ENCODE peak calls at places on chromosomes 12 and 14, in five cellular contexts. M is transverse colon, Y is heart left ventricle, F is right cardiac atrium, I is cardiac muscle cell. C is an unnamed sample.

GRCh38 chr14:68785817-68786490 is 6.9 kb downstream of the ZFP36L1 start:
- DNase-seq in I (peak; percentile 68), M (peak; percentile 34), Y (no peak), F (no peak), C (peak; percentile 63)

GRCh38 chr12:106275458-106275857 is 27.1 kb upstream of the TCP11L2 start:
- DNase-seq in Y (no peak), F (no peak), M (peak; percentile 26), I (no peak), C (no peak)

GRCh38 chr14:48584031-48584430 is 908.6 kb upstream of the MDGA2 start:
- DNase-seq in M (no peak), Y (no peak), F (no peak), I (no peak), C (no peak)

GRCh38 chr12:4849024-4849594 is 60.6 kb upstream of the KCNA1 start:
- DNase-seq in Y (no peak), I (peak; percentile 58), M (no peak), F (no peak), C (peak; percentile 23)

GRCh38 chr14:66094001-66094727 is 392.0 kb upstream of the CCDC196 start:
- DNase-seq in I (no peak), Y (no peak), F (no peak), M (no peak), C (no peak)

GRCh38 chr12:1553987-1554982 is 40.1 kb downstream of the FBXL14 start:
- DNase-seq in M (peak; percentile 50), F (no peak), I (no peak), Y (no peak), C (no peak)

GRCh38 chr14:88333036-88333435 is 10.0 kb upstream of the KCNK10 start:
- DNase-seq in M (no peak), I (no peak), Y (no peak), F (no peak), C (no peak)

GRCh38 chr12:704516-705242 is 41.4 kb upstream of the NINJ2 start:
- DNase-seq in M (no peak), Y (no peak), F (no peak), I (no peak), C (no peak)

GRCh38 chr12:120654656-120655055 is 14.2 kb downstream of the CABP1 start:
- DNase-seq in I (no peak), Y (peak; percentile 76), F (peak; percentile 69), M (peak; percentile 36), C (no peak)
- H3K4me3 ChIP-seq in I (no peak overlapping the region), Y (no peak overlapping the region), F (no peak overlapping the region), M (no peak overlapping the region), C (no peak overlapping the region)

GRCh38 chr12:3350432-3350831 is 140.6 kb upstream of the PRMT8 start:
- DNase-seq in M (no peak), Y (no peak), F (no peak), I (no peak), C (no peak)
- H3K27me3 ChIP-seq in M (peaks cover 5% of the 10 kb centered on the region), Y (no peaks in the 10 kb centered on the region), F (no peaks in the 10 kb centered on the region), I (peaks cover 19% of the 10 kb centered on the region), C (no peaks in the 10 kb centered on the region)

GRCh38 chr12:92785563-92785950 is 82.8 kb downstream of the PLEKHG7 start:
- DNase-seq in M (no peak), Y (no peak), F (no peak), I (no peak), C (no peak)

GRCh38 chr12:92784795-92785562 is 82.2 kb downstream of the PLEKHG7 start:
- DNase-seq in M (no peak), Y (peak; percentile 14), I (peak; percentile 87), F (no peak), C (peak; percentile 78)

GRCh38 chr12:92784356-92784755 is 81.6 kb downstream of the PLEKHG7 start:
- DNase-seq in Y (no peak), I (no peak), F (no peak), M (no peak), C (no peak)

DNA sequence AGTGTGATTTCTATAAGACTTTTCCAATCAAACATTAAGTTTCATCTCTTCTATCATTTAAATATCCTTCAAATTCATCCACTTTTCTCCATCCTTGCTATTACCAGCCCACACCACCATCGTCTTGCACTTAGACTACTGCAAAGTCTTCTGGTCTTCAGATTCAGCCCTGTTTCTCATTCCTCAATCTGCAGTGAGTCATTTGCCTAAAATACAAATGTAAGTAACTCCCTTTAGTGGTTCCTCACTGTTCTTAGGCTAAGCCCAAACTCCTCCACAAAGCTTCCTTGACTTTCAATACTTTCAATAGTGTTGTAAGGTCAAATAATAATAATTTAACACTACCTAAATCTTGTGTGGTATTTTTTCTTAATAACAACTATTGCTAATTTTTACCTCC is 83.3 kb downstream of the PLEKHG7 start:
- DNase-seq in M (no peak), I (peak; percentile 29), Y (no peak), F (no peak), C (no peak)
- H3K4me3 ChIP-seq in M (no peak overlapping the region), I (no peak overlapping the region), Y (no peak overlapping the region), F (no peak overlapping the region), C (no peak overlapping the region)

DNA sequence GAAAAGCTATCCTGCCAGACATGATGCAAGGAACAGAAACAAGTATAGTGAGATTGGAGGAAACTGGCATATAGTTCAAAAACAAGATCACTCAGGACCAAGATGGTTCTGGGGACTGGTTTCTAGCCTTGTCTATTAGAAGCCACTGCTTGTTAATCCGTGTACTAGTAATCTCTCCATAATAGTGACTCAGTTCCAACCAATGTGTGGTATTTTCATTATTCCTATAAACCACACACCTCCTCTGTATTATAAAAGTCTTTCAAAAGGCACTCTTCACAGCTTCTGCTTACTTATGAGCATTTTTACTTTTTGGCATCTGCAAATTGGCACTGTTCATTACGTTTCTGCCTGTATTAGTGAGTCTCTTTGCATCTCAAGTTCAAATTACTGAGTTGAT is 140.3 kb downstream of the SLC6A15 start:
- DNase-seq in I (no peak), F (no peak), M (no peak), Y (no peak), C (no peak)
- H3K27me3 ChIP-seq in I (no peaks in the 10 kb centered on the region), F (no peaks in the 10 kb centered on the region), M (no peaks in the 10 kb centered on the region), Y (no peaks in the 10 kb centered on the region), C (no peaks in the 10 kb centered on the region)

GRCh38 chr14:90816686-90817436 is 631 bp upstream of the TTC7B start:
- DNase-seq in F (no peak), I (no peak), Y (no peak), M (no peak), C (no peak)
- H3K4me3 ChIP-seq in F (peak overlapping the region; percentile 99), I (peak overlapping the region; percentile 13), Y (no peak overlapping the region), M (peak overlapping the region; percentile 32), C (no peak overlapping the region)

GRCh38 chr12:94567784-94568183 is 82.6 kb downstream of the TMCC3 start:
- DNase-seq in Y (no peak), I (no peak), F (no peak), M (no peak), C (no peak)

GRCh38 chr12:94566345-94566744 is 84.0 kb downstream of the TMCC3 start:
- DNase-seq in F (no peak), I (no peak), Y (no peak), M (no peak), C (no peak)

GRCh38 chr12:94563261-94563660 is 87.1 kb downstream of the TMCC3 start:
- DNase-seq in F (no peak), I (no peak), M (no peak), Y (no peak), C (no peak)

GRCh38 chr12:94561943-94562411 is 88.4 kb downstream of the TMCC3 start:
- DNase-seq in F (no peak), M (peak; percentile 56), Y (peak; percentile 21), I (no peak), C (peak; percentile 68)

DNA sequence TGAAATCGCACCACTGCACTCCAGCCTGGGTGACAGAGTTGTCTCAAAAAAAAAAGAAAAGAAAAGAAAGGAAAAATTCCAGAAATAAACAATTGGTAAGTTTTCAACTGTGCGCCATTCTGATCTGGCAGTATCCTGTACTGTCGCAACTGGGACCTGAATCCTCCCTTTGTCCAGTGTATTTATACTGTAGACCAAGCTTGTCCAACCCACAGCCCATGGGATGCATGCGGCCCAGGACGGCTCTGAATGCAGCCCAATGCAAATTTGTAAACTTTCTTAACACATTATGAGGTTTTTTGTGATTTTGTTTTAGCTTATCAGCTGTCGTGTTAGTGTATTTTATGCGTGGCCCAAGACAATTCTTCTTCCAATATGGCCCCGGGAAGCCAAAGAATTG is 84.7 kb downstream of the TMCC3 start:
- DNase-seq in M (no peak), Y (no peak), I (no peak), F (no peak), C (no peak)
- H3K27me3 ChIP-seq in M (no peaks in the 10 kb centered on the region), Y (no peaks in the 10 kb centered on the region), I (peaks cover 7% of the 10 kb centered on the region), F (no peaks in the 10 kb centered on the region), C (no peaks in the 10 kb centered on the region)

GRCh38 chr12:118017926-118018325 is 1.4 kb downstream of the RFC5 start:
- DNase-seq in F (no peak), M (no peak), I (no peak), Y (no peak), C (no peak)
- H3K4me3 ChIP-seq in F (no peak overlapping the region), M (no peak overlapping the region), I (no peak overlapping the region), Y (no peak overlapping the region), C (no peak overlapping the region)